ENCODE peak calls at places on chromosomes 11 and 22, in eight cellular contexts. R is HFF-Myc, K is fibroblast of pulmonary artery, Y is cardiac fibroblast, Z is AG09309, Q is fibroblast of lung, U is epithelial cell of esophagus, X is astrocyte of the spinal cord. E is an unnamed sample.

GRCh38 chr11:68016904-68017817 is 7.0 kb downstream of the ALDH3B1 start:
- DNase-seq in K (no peak), X (no peak), Z (no peak), Y (no peak), Q (peak), U (no peak), R (no peak), E (no peak)

GRCh38 chr11:108324587-108324986 is 101.7 kb downstream of the ATM start:
- DNase-seq in K (peak), U (peak), Z (peak), Q (peak), R (no peak), X (peak), Y (peak), E (no peak)

GRCh38 chr11:68989936-68990606 is 9.3 kb upstream of the MRGPRD start:
- DNase-seq in Y (no peak), Z (no peak), K (no peak), R (no peak), X (no peak), U (no peak), Q (no peak), E (peak)

GRCh38 chr11:119686483-119686882 is 42.5 kb downstream of the NECTIN1 start:
- DNase-seq in Y (no peak), Z (no peak), Q (no peak), U (peak), K (no peak), X (no peak), R (no peak), E (no peak)

GRCh38 chr22:46416537-46417267 is 81.2 kb downstream of the TRMU start:
- DNase-seq in Q (no peak), X (peak), R (no peak), U (peak), Y (peak), K (peak), Z (no peak), E (no peak)

GRCh38 chr22:30868663-30869385 is 99.8 kb downstream of the MORC2 start:
- DNase-seq in Y (peak), K (peak), R (no peak), Q (peak), U (no peak), Z (no peak), X (peak), E (no peak)

GRCh38 chr11:70756756-70757155 is 358.4 kb downstream of the CTTN start:
- DNase-seq in Y (no peak), Z (no peak), K (no peak), X (no peak), U (no peak), R (no peak), Q (no peak), E (no peak)

GRCh38 chr11:110584150-110584549 is 128.1 kb downstream of the ARHGAP20 start:
- DNase-seq in Z (no peak), Y (no peak), X (no peak), Q (no peak), U (no peak), R (no peak), K (no peak), E (no peak)

GRCh38 chr11:101686514-101686913 is 102.7 kb upstream of the TRPC6 start:
- DNase-seq in U (peak), R (no peak), Y (peak), K (peak), X (peak), Q (peak), Z (peak), E (no peak)

GRCh38 chr11:117144477-117145392 is 648 bp downstream of the PAFAH1B2 start:
- DNase-seq in X (peak), U (peak), R (peak), Z (no peak), Y (peak), K (peak), Q (peak), E (no peak)

GRCh38 chr11:69280994-69281393 is 13.0 kb upstream of the MYEOV start:
- DNase-seq in U (peak), R (no peak), Y (peak), Q (peak), Z (peak), K (peak), X (peak), E (no peak)

GRCh38 chr22:38751422-38752346 is 4.1 kb downstream of the SUN2 start:
- DNase-seq in U (peak), K (no peak), Q (no peak), R (no peak), Z (no peak), X (peak), Y (no peak), E (no peak)

GRCh38 chr11:1992111-1992510 is 5.5 kb downstream of the H19 start:
- DNase-seq in U (no peak), Y (no peak), K (no peak), Z (no peak), X (no peak), R (no peak), Q (no peak), E (no peak)

GRCh38 chr11:69674886-69675714 is at the start of gene LTO1:
- DNase-seq in X (peak), Q (peak), U (peak), Y (peak), R (peak), K (peak), Z (peak), E (peak)

GRCh38 chr11:4546876-4547275 is 1.9 kb downstream of the OR52M1 start:
- DNase-seq in Z (no peak), U (no peak), K (no peak), Q (no peak), R (no peak), X (no peak), Y (no peak), E (no peak)

GRCh38 chr11:4551346-4551979 is 6.5 kb downstream of the OR52M1 start:
- DNase-seq in K (peak), Z (no peak), Y (peak), X (no peak), R (no peak), Q (no peak), U (peak), E (no peak)
- TF ChIP-seq CTCF in K (peak), Z (peak), Y (peak), X (no peak), R (peak), Q (peak), U (peak), E (peak)

GRCh38 chr11:10750838-10751580 is at the start of gene CTR9:
- DNase-seq in Q (peak), K (peak), Y (peak), R (peak), Z (peak), X (peak), U (peak), E (peak)
- TF ChIP-seq CTCF in Q (no peak), K (peak), Y (peak), R (no peak), Z (peak), X (peak), U (peak), E (peak)

GRCh38 chr11:60316317-60316716 is 10.7 kb upstream of the MS4A6E start:
- DNase-seq in R (no peak), Z (no peak), Y (no peak), U (no peak), K (no peak), Q (no peak), X (no peak), E (no peak)
- TF ChIP-seq CTCF in R (no peak), Z (no peak), Y (no peak), U (no peak), K (no peak), Q (no peak), X (no peak), E (no peak)

DNA sequence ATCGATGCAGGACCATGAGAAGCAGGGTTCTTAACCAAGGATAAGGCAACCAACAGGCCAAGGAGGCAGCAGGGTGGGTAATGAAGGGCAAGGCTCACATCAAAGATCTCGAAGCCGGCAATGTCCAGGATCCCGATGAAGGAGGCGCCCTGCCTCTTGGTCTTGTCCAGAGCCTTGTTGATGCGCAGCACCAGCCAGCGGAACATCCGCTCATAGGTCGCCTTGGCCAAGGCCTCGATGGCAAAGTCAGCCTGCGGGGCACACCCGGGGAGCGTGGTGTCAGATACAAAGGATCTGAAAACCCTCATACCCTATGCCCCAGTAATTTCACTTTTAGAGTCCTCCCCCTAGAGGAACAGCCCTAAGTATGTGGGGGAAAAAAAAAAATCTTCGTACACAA is 63.5 kb downstream of the APOL1 start:
- DNase-seq in Q (no peak), Z (no peak), X (no peak), U (no peak), R (no peak), Y (no peak), K (no peak), E (no peak)
- TF ChIP-seq CTCF in Q (no peak), Z (no peak), X (no peak), U (no peak), R (no peak), Y (no peak), K (no peak), E (no peak)

GRCh38 chr11:10688401-10688800 is 5.2 kb downstream of the IRAG1 start:
- DNase-seq in X (peak), Z (no peak), K (no peak), U (peak), Q (no peak), Y (peak), R (no peak), E (no peak)
- TF ChIP-seq CTCF in X (peak), Z (peak), K (peak), U (peak), Q (peak), Y (peak), R (peak), E (peak)

DNA sequence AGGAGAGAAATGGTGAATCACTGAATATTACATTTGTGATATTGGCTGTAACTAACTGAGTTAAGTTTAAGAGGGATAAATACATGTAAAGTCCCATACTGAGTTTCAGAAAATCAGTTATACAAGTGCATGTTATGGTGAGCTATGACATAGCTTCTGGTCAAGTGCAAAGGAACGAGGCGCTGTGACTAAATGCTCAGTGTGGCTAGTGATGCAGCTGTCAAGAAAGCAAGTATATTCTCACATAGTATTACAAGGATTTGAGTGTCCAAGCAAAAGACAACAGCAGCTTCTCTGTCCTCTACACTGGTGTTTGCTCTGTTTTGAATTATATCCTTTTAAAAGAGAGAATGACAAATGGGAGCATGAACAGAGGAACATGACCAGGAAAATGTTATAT is 40.1 kb downstream of the CSRP3 start:
- DNase-seq in Y (no peak), Z (no peak), X (no peak), Q (no peak), R (no peak), K (no peak), U (no peak), E (no peak)
- TF ChIP-seq CTCF in Y (no peak), Z (no peak), X (no peak), Q (no peak), R (no peak), K (no peak), U (no peak), E (no peak)

GRCh38 chr11:30991376-30991775 is 378.2 kb downstream of the DCDC1 start:
- DNase-seq in Q (no peak), X (no peak), Y (no peak), R (no peak), K (no peak), U (no peak), Z (no peak), E (no peak)

GRCh38 chr11:30987819-30988218 is 381.7 kb downstream of the DCDC1 start:
- DNase-seq in Q (no peak), K (no peak), U (no peak), Y (no peak), X (no peak), Z (no peak), R (no peak), E (no peak)

GRCh38 chr11:30991802-30992512 is 377.6 kb downstream of the DCDC1 start:
- DNase-seq in X (no peak), U (no peak), R (no peak), Q (no peak), K (no peak), Z (no peak), Y (no peak), E (no peak)

GRCh38 chr11:30992513-30992849 is 377.1 kb downstream of the DCDC1 start:
- DNase-seq in K (no peak), X (no peak), R (no peak), Y (no peak), Q (no peak), Z (no peak), U (no peak), E (no peak)

DNA sequence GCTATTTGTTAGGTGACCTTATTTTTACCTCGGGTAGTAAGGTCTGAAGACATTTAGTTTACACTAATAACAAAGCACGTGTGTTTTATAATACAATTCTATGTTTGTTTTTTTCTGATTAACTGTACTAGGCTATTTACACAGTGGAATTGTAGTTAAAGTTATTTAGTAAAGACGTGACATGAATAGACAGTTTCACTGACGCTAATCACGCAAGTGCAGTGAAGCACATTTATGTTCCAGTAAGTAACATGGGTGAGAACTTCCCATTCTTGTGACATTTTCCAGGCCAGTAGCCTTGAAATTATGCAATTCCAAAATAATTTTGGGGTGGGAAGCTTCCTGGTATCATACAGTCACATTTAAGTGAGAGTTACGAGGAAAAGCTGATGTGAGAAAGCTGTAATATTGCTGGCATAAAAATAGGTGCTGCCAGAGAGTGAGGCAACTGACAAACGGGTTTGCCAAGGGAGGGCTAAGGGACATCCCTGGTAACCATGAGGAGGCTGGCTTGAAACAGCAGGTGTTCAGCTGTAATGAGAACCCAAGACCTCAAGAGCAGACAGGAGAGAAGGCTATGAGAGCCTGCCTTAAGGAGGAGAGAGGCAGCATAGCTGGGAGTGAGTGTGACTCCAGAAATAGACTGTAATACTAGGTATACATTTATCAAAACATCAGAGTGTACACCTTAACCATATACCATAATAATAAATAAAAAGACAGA is 378.8 kb downstream of the DCDC1 start:
- DNase-seq in Q (no peak), R (no peak), U (no peak), K (no peak), Y (no peak), X (no peak), Z (no peak), E (no peak)
- TF ChIP-seq CTCF in Q (no peak), R (no peak), U (no peak), K (no peak), Y (no peak), X (no peak), Z (no peak), E (no peak)

GRCh38 chr22:35854334-35854733 is 136.7 kb downstream of the APOL5 start:
- DNase-seq in Z (no peak), K (no peak), U (no peak), X (no peak), Q (no peak), R (no peak), Y (no peak), E (no peak)

GRCh38 chr22:35846804-35847203 is 129.1 kb downstream of the APOL5 start:
- DNase-seq in X (no peak), Y (no peak), K (no peak), U (no peak), R (no peak), Q (no peak), Z (no peak), E (no peak)

GRCh38 chr22:35844886-35845285 is 127.2 kb downstream of the APOL5 start:
- DNase-seq in X (no peak), Q (no peak), Z (no peak), K (no peak), U (no peak), Y (no peak), R (no peak), E (no peak)

DNA sequence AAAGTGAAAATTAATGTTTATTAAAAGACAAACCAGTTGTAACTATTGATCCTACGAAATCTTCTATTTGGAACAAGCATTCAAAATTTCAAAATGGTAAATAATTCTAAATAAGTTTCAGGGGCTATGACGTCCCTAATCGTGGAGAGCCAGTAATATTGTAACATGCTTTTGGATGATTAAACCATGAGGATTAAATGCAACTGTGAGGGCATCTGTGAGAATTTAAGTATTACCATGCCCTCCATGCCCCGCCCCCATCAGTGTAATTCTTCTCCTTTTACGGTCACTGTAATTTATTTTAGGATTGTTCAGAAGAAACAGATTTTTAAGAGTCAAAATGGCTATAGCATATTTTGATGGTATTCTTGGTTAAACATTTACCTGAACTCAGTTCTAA is 133.2 kb downstream of the APOL5 start:
- DNase-seq in U (no peak), K (no peak), Q (no peak), X (no peak), R (no peak), Z (no peak), Y (no peak), E (no peak)
- TF ChIP-seq CTCF in U (no peak), K (no peak), Q (no peak), X (no peak), R (no peak), Z (no peak), Y (no peak), E (no peak)

DNA sequence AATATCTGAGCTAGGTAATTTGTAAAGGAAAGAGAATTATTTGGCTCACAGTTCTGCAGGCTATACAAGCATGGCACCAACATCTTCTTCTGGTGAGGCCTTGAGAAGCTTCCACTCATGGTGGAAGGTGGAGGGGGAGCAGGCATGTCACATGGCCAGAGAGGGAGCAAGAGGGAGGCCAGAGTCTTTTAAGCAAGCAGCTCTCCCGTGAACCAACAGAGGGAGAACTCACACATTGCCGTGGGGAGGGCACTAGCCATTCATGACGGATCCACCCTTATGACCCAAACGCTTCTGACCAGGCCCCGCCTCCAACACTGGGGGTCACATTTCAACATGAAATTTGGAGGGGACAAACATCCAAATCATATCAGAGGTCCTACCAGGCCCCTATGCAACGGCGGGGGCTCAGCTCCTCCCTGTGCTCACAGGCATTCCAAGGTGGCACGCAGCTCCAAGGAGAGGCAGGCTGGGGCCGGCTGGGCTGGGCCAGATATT is 4.6 kb downstream of the C11orf96 start:
- DNase-seq in Y (peak), K (peak), Q (no peak), X (no peak), Z (no peak), R (no peak), U (peak), E (no peak)
- TF ChIP-seq CTCF in Y (peak), K (peak), Q (peak), X (peak), Z (peak), R (peak), U (peak), E (peak)

GRCh38 chr11:32072872-32073661 is 17.8 kb upstream of the RCN1 start:
- DNase-seq in R (no peak), U (no peak), X (no peak), Q (no peak), K (no peak), Y (no peak), Z (no peak), E (no peak)

GRCh38 chr11:32070707-32071106 is 20.2 kb upstream of the RCN1 start:
- DNase-seq in Q (no peak), X (no peak), Z (no peak), K (no peak), Y (no peak), U (no peak), R (no peak), E (no peak)

GRCh38 chr11:32069361-32070058 is 21.4 kb upstream of the RCN1 start:
- DNase-seq in Q (no peak), X (no peak), Y (no peak), U (peak), R (no peak), Z (no peak), K (no peak), E (no peak)

GRCh38 chr11:32068134-32068533 is 22.7 kb upstream of the RCN1 start:
- DNase-seq in K (no peak), X (peak), R (no peak), Z (no peak), Q (no peak), U (no peak), Y (peak), E (no peak)

DNA sequence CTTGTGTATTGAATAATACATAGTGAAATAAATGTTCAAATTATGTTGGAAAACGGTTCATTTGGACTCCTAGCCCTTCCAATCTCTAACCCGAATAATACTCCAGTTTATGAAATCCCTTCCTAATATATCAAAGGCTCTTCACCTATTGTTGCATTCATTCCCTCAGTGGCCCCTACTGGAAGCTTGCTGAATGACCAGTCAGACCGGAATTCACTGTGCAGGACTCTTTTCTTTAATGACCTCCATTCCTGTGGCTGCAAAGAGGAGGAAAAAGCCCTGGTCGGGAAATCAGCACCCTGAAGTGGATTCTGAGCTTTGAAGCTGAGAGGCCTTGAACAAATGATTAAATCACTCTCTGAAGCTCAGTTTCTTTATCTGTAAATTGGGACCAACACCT is 19.1 kb upstream of the RCN1 start:
- DNase-seq in Y (peak), K (peak), Q (peak), R (no peak), X (peak), Z (peak), U (peak), E (no peak)
- TF ChIP-seq CTCF in Y (peak), K (peak), Q (peak), R (peak), X (peak), Z (peak), U (peak), E (peak)

E was measured in progenitor cell of endocrine pancreas.